ENCODE peak calls at places on chromosome 7, in eight cellular contexts. F is stomach, Y is HCT116, H is prostate gland, A is esophagus muscularis mucosa, K is suprapubic skin, R is endothelial cell of umbilical vein, O is breast epithelium. P is an unnamed sample.

GRCh38 chr7:39741942-39742623 is 118.7 kb downstream of the RALA start:
- DNase-seq in Y (no peak), F (no peak), H (no peak), K (no peak), O (no peak), R (no peak), A (no peak), P (peak; percentile 48)

GRCh38 chr7:107948645-107949442 is 54.1 kb downstream of the LAMB1 start:
- DNase-seq in K (no peak), A (peak; percentile 19), O (no peak), Y (peak; percentile 54), H (no peak), R (peak; percentile 97), F (no peak), P (no peak)

GRCh38 chr7:72030994-72031667 is 381.0 kb downstream of the CALN1 start:
- DNase-seq in R (no peak), K (no peak), H (no peak), O (no peak), A (no peak), F (no peak), Y (no peak), P (no peak)

GRCh38 chr7:128809363-128809762 is 17.6 kb downstream of the CCDC136 start:
- DNase-seq in Y (no peak), O (no peak), R (no peak), H (no peak), F (no peak), K (no peak), A (no peak), P (no peak)

GRCh38 chr7:134991469-134992339 is 5.4 kb downstream of the AGBL3 start:
- DNase-seq in F (no peak), K (no peak), H (no peak), A (no peak), R (peak; percentile 61), O (no peak), Y (no peak), P (no peak)

GRCh38 chr7:521221-522070 is 1.8 kb upstream of the PDGFA start:
- DNase-seq in Y (no peak), F (peak; percentile 79), A (no peak), O (peak; percentile 75), H (peak; percentile 55), R (peak; percentile 29), K (no peak), P (peak; percentile 55)

GRCh38 chr7:132614428-132615076 is 38.3 kb upstream of the PLXNA4 start:
- DNase-seq in Y (no peak), R (peak; percentile 47), H (no peak), O (no peak), F (no peak), K (no peak), A (no peak), P (peak; percentile 12)

GRCh38 chr7:84088669-84089278 is 105.8 kb downstream of the SEMA3A start:
- DNase-seq in R (no peak), F (no peak), O (no peak), H (no peak), Y (no peak), A (no peak), K (no peak), P (no peak)

GRCh38 chr7:43669286-43670081 is 59.8 kb downstream of the COA1 start:
- DNase-seq in R (peak; percentile 33), F (no peak), A (no peak), H (no peak), Y (no peak), O (no peak), K (no peak), P (peak; percentile 26)

GRCh38 chr7:42238709-42239395 is 1.8 kb upstream of the GLI3 start:
- DNase-seq in Y (no peak), K (peak; percentile 76), A (no peak), H (no peak), R (peak; percentile 89), F (no peak), O (no peak), P (peak; percentile 10)

GRCh38 chr7:16268821-16269768 is 152.2 kb downstream of the CRPPA start:
- DNase-seq in R (no peak), K (no peak), A (no peak), H (no peak), F (no peak), Y (peak; percentile 72), O (no peak), P (no peak)

GRCh38 chr7:45988405-45989057 is 67.5 kb upstream of the IGFBP3 start:
- DNase-seq in K (no peak), R (no peak), Y (no peak), F (no peak), A (peak; percentile 77), O (no peak), H (no peak), P (no peak)

GRCh38 chr7:66905689-66906088 is 15.3 kb upstream of the TMEM248 start:
- DNase-seq in O (no peak), K (no peak), A (no peak), Y (no peak), F (no peak), H (no peak), R (no peak), P (no peak)

GRCh38 chr7:22356010-22356854 is 722 bp downstream of the RAPGEF5 start:
- DNase-seq in O (no peak), H (no peak), F (peak; percentile 28), K (no peak), R (peak; percentile 15), A (no peak), Y (no peak), P (peak; percentile 52)

GRCh38 chr7:130917669-130918128 is 183.7 kb upstream of the KLF14 start:
- DNase-seq in H (no peak), K (no peak), F (no peak), Y (no peak), O (no peak), R (peak; percentile 76), A (no peak), P (no peak)

GRCh38 chr7:1555046-1555812 is 776 bp downstream of the TMEM184A start:
- DNase-seq in O (peak; percentile 87), Y (no peak), H (peak; percentile 72), F (peak; percentile 67), R (peak; percentile 28), A (no peak), K (no peak), P (peak; percentile 89)

GRCh38 chr7:1554332-1555045 is 1.5 kb downstream of the TMEM184A start:
- DNase-seq in F (no peak), O (no peak), Y (no peak), R (no peak), H (no peak), K (no peak), A (no peak), P (no peak)

GRCh38 chr7:1552200-1552599 is 3.8 kb downstream of the TMEM184A start:
- DNase-seq in A (no peak), O (no peak), H (no peak), K (no peak), F (no peak), R (no peak), Y (no peak), P (no peak)

GRCh38 chr7:1555813-1556540 is at the start of gene TMEM184A:
- DNase-seq in O (peak; percentile 89), K (no peak), R (no peak), F (peak; percentile 96), H (peak; percentile 90), A (no peak), Y (peak; percentile 89), P (peak; percentile 93)

DNA sequence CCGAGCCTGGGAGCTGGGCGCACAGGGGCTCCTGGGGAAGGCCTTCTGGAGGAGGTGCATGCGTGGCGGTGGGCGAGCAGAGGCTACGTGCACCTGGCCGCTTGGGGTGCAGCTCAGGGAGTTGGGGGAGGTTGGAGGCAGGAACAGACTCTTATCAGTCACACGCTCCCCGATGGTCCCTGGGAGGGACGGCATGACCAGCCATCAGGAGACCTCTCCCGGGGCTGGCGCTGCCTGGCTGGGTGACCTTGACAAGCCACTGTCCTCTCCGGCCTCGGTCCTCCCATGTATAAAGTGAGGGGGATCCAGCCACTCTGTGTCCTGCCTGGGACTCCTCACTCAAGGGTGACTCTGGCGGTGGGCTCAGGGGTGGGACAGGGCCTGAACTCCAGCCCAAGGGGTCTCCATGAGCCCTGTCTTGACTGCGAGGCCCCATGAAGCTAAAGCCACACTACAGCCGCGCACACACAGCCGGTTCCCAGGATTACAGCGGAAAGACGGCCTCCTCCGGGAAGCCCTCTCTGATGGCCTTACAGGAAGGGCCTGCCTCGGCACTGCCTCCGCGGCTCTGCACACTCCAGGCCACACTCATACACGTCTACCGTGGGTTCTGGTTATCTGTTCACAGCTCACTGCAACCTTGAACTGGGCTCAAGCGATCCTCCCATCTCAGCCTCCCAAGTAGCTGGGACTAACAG is 2.3 kb downstream of the TMEM184A start:
- DNase-seq in Y (no peak), H (no peak), K (no peak), F (no peak), R (no peak), O (no peak), A (no peak), P (no peak)
- TF ChIP-seq POLR2AphosphoS5 in Y (no peak), H (no peak), K (no peak), F (no peak), R (no peak), O (no peak), A (no peak), P (no peak)

GRCh38 chr7:6530626-6531491 is 20.4 kb downstream of the GRID2IP start:
- DNase-seq in Y (no peak), F (peak; percentile 42), H (no peak), A (no peak), O (no peak), K (no peak), R (no peak), P (peak; percentile 67)
- TF ChIP-seq POLR2A in Y (peak; percentile 35), F (no peak), H (no peak), A (no peak), O (no peak), K (no peak), R (no peak), P (no peak)

GRCh38 chr7:111578754-111579153 is 16.5 kb upstream of the IMMP2L start:
- DNase-seq in Y (no peak), H (no peak), K (no peak), O (no peak), F (no peak), R (no peak), A (no peak), P (no peak)
- H3K36me3 ChIP-seq in Y (no peaks in the 10 kb centered on the region), H (no peaks in the 10 kb centered on the region), K (no peaks in the 10 kb centered on the region), O (no peaks in the 10 kb centered on the region), F (no peaks in the 10 kb centered on the region), R (no peaks in the 10 kb centered on the region), A (no peaks in the 10 kb centered on the region), P (no peaks in the 10 kb centered on the region)

GRCh38 chr7:92717982-92718716 is 118.2 kb downstream of the CDK6 start:
- DNase-seq in Y (no peak), F (peak; percentile 65), R (peak; percentile 97), O (no peak), K (peak; percentile 67), A (no peak), H (peak; percentile 74), P (peak; percentile 55)

GRCh38 chr7:92717601-92717981 is 118.8 kb downstream of the CDK6 start:
- DNase-seq in K (no peak), O (no peak), F (no peak), R (no peak), A (no peak), H (no peak), Y (no peak), P (no peak)

GRCh38 chr7:92723205-92723604 is 113.2 kb downstream of the CDK6 start:
- DNase-seq in A (no peak), H (no peak), Y (no peak), R (peak; percentile 51), F (no peak), K (no peak), O (no peak), P (no peak)

GRCh38 chr7:92722541-92722940 is 113.8 kb downstream of the CDK6 start:
- DNase-seq in K (no peak), A (no peak), F (no peak), O (no peak), H (no peak), R (peak; percentile 82), Y (no peak), P (no peak)

GRCh38 chr7:92720604-92721350 is 115.6 kb downstream of the CDK6 start:
- DNase-seq in O (no peak), K (no peak), F (no peak), H (no peak), R (no peak), A (no peak), Y (no peak), P (no peak)
- TF ChIP-seq POLR2AphosphoS5 in O (no peak), K (no peak), F (no peak), H (no peak), R (no peak), A (no peak), Y (no peak), P (no peak)